ENCODE peak calls at places on chromosome 1, in five cellular contexts. D, R, I, X and O are unnamed samples.

GRCh38 chr1:222948079-222948478 is 133.2 kb downstream of the DISP1 start:
- DNase-seq in X (no peak), R (no peak), D (no peak), I (no peak), O (no peak)

GRCh38 chr1:41475859-41476567 is 8.5 kb downstream of the EDN2 start:
- DNase-seq in X (no peak), I (no peak), R (no peak), D (no peak), O (no peak)

GRCh38 chr1:66371233-66372005 is 162.5 kb upstream of the SGIP1 start:
- DNase-seq in I (no peak), R (peak), D (no peak), X (no peak), O (no peak)

GRCh38 chr1:239997515-239998311 is 94.0 kb upstream of the FMN2 start:
- DNase-seq in D (no peak), I (no peak), X (no peak), R (no peak), O (no peak)

GRCh38 chr1:171610385-171610784 is 11.7 kb upstream of the MYOCOS start:
- DNase-seq in X (no peak), R (peak), D (no peak), I (no peak), O (no peak)

GRCh38 chr1:158146739-158147138 is 34.0 kb upstream of the CD1D start:
- DNase-seq in D (no peak), X (no peak), I (no peak), R (peak), O (peak)

GRCh38 chr1:85846706-85847105 is 138.5 kb upstream of the ZNHIT6 start:
- DNase-seq in X (no peak), I (no peak), R (no peak), D (no peak), O (no peak)

GRCh38 chr1:214453109-214453722 is 98.2 kb downstream of the PTPN14 start:
- DNase-seq in R (peak), I (no peak), X (no peak), D (no peak), O (no peak)

GRCh38 chr1:15370781-15371467 is 38.8 kb upstream of the EFHD2 start:
- DNase-seq in R (no peak), X (no peak), D (peak), I (no peak), O (no peak)